ENCODE peak calls at places on chromosomes 12 and 14, in five cellular contexts. I is pons, M is GDM1, B is thyroid gland, G is cardiac muscle cell. C is an unnamed sample.

GRCh38 chr12:5200276-5201087 is 156.8 kb downstream of the KCNA5 start:
- DNase-seq in M (no peak), I (no peak), B (peak; percentile 14), G (peak; percentile 84), C (no peak)

GRCh38 chr12:3046441-3047200 is 30.6 kb upstream of the TSPAN9 start:
- DNase-seq in I (no peak), M (no peak), G (peak; percentile 8), B (peak; percentile 87), C (no peak)

GRCh38 chr12:51873251-51873994 is 14.5 kb upstream of the ANKRD33 start:
- DNase-seq in I (no peak), G (no peak), B (no peak), M (no peak), C (no peak)

GRCh38 chr14:102323102-102323501 is 3.6 kb downstream of the ZNF839 start:
- DNase-seq in I (peak; percentile 82), G (peak; percentile 37), B (peak; percentile 78), M (peak; percentile 8), C (no peak)

GRCh38 chr14:69287096-69287991 is 27.4 kb downstream of the GALNT16 start:
- DNase-seq in I (no peak), M (no peak), B (peak; percentile 7), G (no peak), C (no peak)

GRCh38 chr12:3271639-3272038 is 194.5 kb downstream of the TSPAN9 start:
- DNase-seq in G (no peak), M (no peak), I (no peak), B (no peak), C (no peak)

GRCh38 chr12:88494520-88494919 is 85.8 kb downstream of the KITLG start:
- DNase-seq in B (no peak), M (no peak), I (no peak), G (no peak), C (no peak)

GRCh38 chr14:95040723-95041476 is 116.4 kb downstream of the DICER1 start:
- DNase-seq in B (no peak), G (no peak), M (no peak), I (no peak), C (no peak)

GRCh38 chr12:115638753-115639666 is 638.5 kb downstream of the MED13L start:
- DNase-seq in I (no peak), B (no peak), M (no peak), G (peak; percentile 1), C (no peak)

GRCh38 chr12:50241178-50241577 is 42.1 kb downstream of the LIMA1 start:
- DNase-seq in G (no peak), I (no peak), B (no peak), M (no peak), C (no peak)

GRCh38 chr12:98253207-98253606 is 262.2 kb upstream of the TMPO start:
- DNase-seq in B (no peak), I (no peak), G (no peak), M (no peak), C (no peak)

GRCh38 chr14:81435578-81436295 is 35.6 kb upstream of the STON2 start:
- DNase-seq in G (peak; percentile 83), M (peak; percentile 21), I (no peak), B (peak; percentile 59), C (no peak)

C was measured in iPS DF 19.7.